ENCODE peak calls at places on chromosome 5, in six cellular contexts. I is stromal cell of bone marrow, B is HS-5, E is skeletal muscle cell, X is anterior cingulate cortex, A is Peyer's patch. G is an unnamed sample.

GRCh38 chr5:127601601-127602000 is 47.3 kb upstream of the CTXN3 start:
- DNase-seq in I (no peak), B (no peak), E (no peak), X (no peak), A (no peak), G (no peak)

GRCh38 chr5:116411101-116411571 is 163.5 kb downstream of the SEMA6A start:
- DNase-seq in I (no peak), B (no peak), E (no peak), X (peak), A (no peak), G (no peak)

GRCh38 chr5:157290981-157291711 is 25.2 kb downstream of the CYFIP2 start:
- DNase-seq in I (no peak), B (no peak), E (no peak), X (no peak), A (peak), G (no peak)

GRCh38 chr5:122896598-122897282 is 51.3 kb downstream of the SNX24 start:
- DNase-seq in I (peak), B (no peak), E (no peak), X (no peak), A (no peak), G (no peak)

GRCh38 chr5:111935022-111935421 is 178.0 kb upstream of the NREP start:
- DNase-seq in I (no peak), B (no peak), E (no peak), X (no peak), A (no peak), G (no peak)

GRCh38 chr5:161414037-161414436 is 132.5 kb downstream of the GABRB2 start:
- DNase-seq in I (no peak), B (no peak), E (no peak), X (no peak), A (no peak), G (no peak)

GRCh38 chr5:160375166-160375565 is 4.7 kb upstream of the C1QTNF2 start:
- DNase-seq in I (no peak), B (no peak), E (no peak), X (no peak), A (no peak), G (no peak)

GRCh38 chr5:40486437-40487270 is 193.1 kb upstream of the PTGER4 start:
- DNase-seq in I (no peak), B (no peak), E (no peak), X (no peak), A (peak), G (peak)

GRCh38 chr5:177103523-177104253 is 17.0 kb downstream of the FGFR4 start:
- DNase-seq in I (no peak), B (no peak), E (no peak), X (no peak), A (no peak), G (no peak)

GRCh38 chr5:152994040-152994439 is 496.4 kb upstream of the GRIA1 start:
- DNase-seq in I (no peak), B (no peak), E (no peak), X (no peak), A (no peak), G (no peak)

GRCh38 chr5:146902471-146902870 is 23.9 kb upstream of the PPP2R2B start:
- DNase-seq in I (no peak), B (no peak), E (no peak), X (no peak), A (no peak), G (no peak)

GRCh38 chr5:138753794-138754698 is 821 bp downstream of the CTNNA1 start:
- DNase-seq in I (peak), B (peak), E (peak), X (peak), A (peak), G (no peak)

GRCh38 chr5:58450811-58451629 is 8.9 kb downstream of the PLK2 start:
- DNase-seq in I (no peak), B (no peak), E (no peak), X (no peak), A (no peak), G (no peak)

GRCh38 chr5:72210913-72211670 is 103.8 kb downstream of the MAP1B start:
- DNase-seq in I (peak), B (peak), E (peak), X (no peak), A (no peak), G (no peak)

GRCh38 chr5:41433552-41434181 is 76.7 kb downstream of the PLCXD3 start:
- DNase-seq in I (no peak), B (no peak), E (no peak), X (no peak), A (no peak), G (no peak)

GRCh38 chr5:68500828-68501227 is 285.3 kb downstream of the PIK3R1 start:
- DNase-seq in I (no peak), B (no peak), E (no peak), X (no peak), A (no peak), G (no peak)

GRCh38 chr5:72608297-72608696 is 101.1 kb upstream of the ZNF366 start:
- DNase-seq in I (no peak), B (no peak), E (peak), X (peak), A (no peak), G (no peak)

GRCh38 chr5:4023701-4024100 is 428.1 kb downstream of the IRX1 start:
- DNase-seq in I (no peak), B (no peak), E (no peak), X (no peak), A (no peak), G (no peak)

GRCh38 chr5:120083851-120084615 is 380.1 kb upstream of the PRR16 start:
- DNase-seq in I (peak), B (no peak), E (no peak), X (no peak), A (no peak), G (no peak)

GRCh38 chr5:177264178-177264577 is 39.3 kb downstream of the RAB24 start:
- DNase-seq in I (no peak), B (no peak), E (no peak), X (no peak), A (no peak), G (no peak)